ENCODE peak calls at places on chromosomes 1 and 21, in nine cellular contexts. Z, N, X, O, J, P, R, C and U are unnamed samples.

GRCh38 chr1:42334240-42335049 is 590 bp downstream of the FOXJ3 start:
- DNase-seq in Z (peak), N (no peak), X (peak), O (peak), J (peak), P (peak), R (peak), C (peak), U (peak)

GRCh38 chr1:113654883-113655282 is 104.4 kb downstream of the PHTF1 start:
- DNase-seq in Z (no peak), N (no peak), X (no peak), O (no peak), J (no peak), P (no peak), R (no peak), C (no peak), U (no peak)

GRCh38 chr1:185281245-185281644 is 35.8 kb downstream of the IVNS1ABP start:
- DNase-seq in Z (no peak), N (no peak), X (no peak), O (peak), J (no peak), P (no peak), R (no peak), C (no peak), U (no peak)

GRCh38 chr1:223846668-223847007 is 891 bp upstream of the TP53BP2 start:
- DNase-seq in Z (peak), N (no peak), X (no peak), O (no peak), J (no peak), P (peak), R (no peak), C (no peak), U (no peak)

GRCh38 chr1:51423098-51423821 is 92.9 kb upstream of the TTC39A start:
- DNase-seq in Z (no peak), N (no peak), X (no peak), O (peak), J (no peak), P (no peak), R (no peak), C (no peak), U (no peak)

GRCh38 chr1:203103201-203103600 is 17.4 kb upstream of the MYOG start:
- DNase-seq in Z (no peak), N (no peak), X (no peak), O (no peak), J (no peak), P (no peak), R (no peak), C (peak), U (no peak)

GRCh38 chr21:32413697-32414578 is 1.4 kb downstream of the EVA1C start:
- DNase-seq in Z (peak), N (no peak), X (no peak), O (no peak), J (no peak), P (no peak), R (no peak), C (no peak), U (no peak)

GRCh38 chr1:13725714-13726175 is 25.8 kb downstream of the PRDM2 start:
- DNase-seq in Z (peak), N (no peak), X (no peak), O (peak), J (no peak), P (peak), R (peak), C (peak), U (no peak)

GRCh38 chr1:94090761-94091160 is 30.2 kb downstream of the ABCA4 start:
- DNase-seq in Z (no peak), N (no peak), X (no peak), O (no peak), J (no peak), P (no peak), R (no peak), C (no peak), U (no peak)

GRCh38 chr1:37629008-37629407 is 5.7 kb downstream of the RSPO1 start:
- DNase-seq in Z (no peak), N (no peak), X (no peak), O (no peak), J (no peak), P (no peak), R (no peak), C (no peak), U (no peak)

GRCh38 chr1:149849246-149849946 is 50.0 kb upstream of the BOLA1 start:
- DNase-seq in Z (peak), N (no peak), X (no peak), O (no peak), J (no peak), P (no peak), R (no peak), C (no peak), U (no peak)

GRCh38 chr1:10687782-10688408 is 108.6 kb downstream of the CASZ1 start:
- DNase-seq in Z (no peak), N (no peak), X (no peak), O (no peak), J (no peak), P (no peak), R (no peak), C (peak), U (no peak)

GRCh38 chr1:6359568-6360496 is 33.7 kb downstream of the ACOT7 start:
- DNase-seq in Z (peak), N (no peak), X (peak), O (peak), J (no peak), P (peak), R (no peak), C (peak), U (peak)

GRCh38 chr1:10368194-10368593 is 30.7 kb upstream of the PGD start:
- DNase-seq in Z (no peak), N (no peak), X (no peak), O (no peak), J (no peak), P (no peak), R (no peak), C (no peak), U (no peak)

GRCh38 chr1:150548632-150549495 is at the start of gene ADAMTSL4:
- DNase-seq in Z (no peak), N (peak), X (peak), O (peak), J (peak), P (peak), R (no peak), C (peak), U (peak)

GRCh38 chr1:243323481-243323880 is 67.6 kb downstream of the SDCCAG8 start:
- DNase-seq in Z (no peak), N (no peak), X (no peak), O (peak), J (no peak), P (no peak), R (no peak), C (no peak), U (no peak)

GRCh38 chr1:11541236-11541635 is 62.3 kb downstream of the DISP3 start:
- DNase-seq in Z (no peak), N (no peak), X (no peak), O (no peak), J (no peak), P (no peak), R (no peak), C (no peak), U (no peak)

GRCh38 chr1:163082971-163083370 is 13.8 kb downstream of the RGS4 start:
- DNase-seq in Z (no peak), N (no peak), X (no peak), O (no peak), J (no peak), P (no peak), R (no peak), C (no peak), U (no peak)

GRCh38 chr1:87362834-87363426 is 34.2 kb downstream of the LMO4 start:
- DNase-seq in Z (no peak), N (no peak), X (no peak), O (peak), J (no peak), P (no peak), R (no peak), C (no peak), U (no peak)

GRCh38 chr1:67522001-67522441 is 91.8 kb upstream of the SERBP1 start:
- DNase-seq in Z (no peak), N (no peak), X (no peak), O (no peak), J (no peak), P (no peak), R (no peak), C (no peak), U (no peak)

GRCh38 chr1:244778356-244778755 is 57.1 kb upstream of the COX20 start:
- DNase-seq in Z (no peak), N (no peak), X (no peak), O (peak), J (peak), P (no peak), R (peak), C (no peak), U (no peak)

GRCh38 chr1:109882288-109883245 is 28.1 kb upstream of the CSF1 start:
- DNase-seq in Z (no peak), N (peak), X (no peak), O (no peak), J (no peak), P (no peak), R (no peak), C (no peak), U (no peak)

GRCh38 chr1:233081686-233082085 is 131.3 kb downstream of the NTPCR start:
- DNase-seq in Z (no peak), N (no peak), X (no peak), O (peak), J (no peak), P (no peak), R (no peak), C (no peak), U (no peak)

GRCh38 chr21:38263493-38263892 is 6.7 kb downstream of the KCNJ15 start:
- DNase-seq in Z (no peak), N (no peak), X (no peak), O (peak), J (no peak), P (no peak), R (no peak), C (no peak), U (no peak)

GRCh38 chr1:190179817-190180216 is 297.8 kb downstream of the BRINP3 start:
- DNase-seq in Z (no peak), N (no peak), X (no peak), O (peak), J (no peak), P (peak), R (no peak), C (no peak), U (no peak)

GRCh38 chr1:206803221-206803730 is 31.0 kb upstream of the IL10 start:
- DNase-seq in Z (no peak), N (no peak), X (no peak), O (no peak), J (no peak), P (no peak), R (no peak), C (peak), U (no peak)

GRCh38 chr1:1058921-1059493 is 15.1 kb downstream of the RNF223 start:
- DNase-seq in Z (no peak), N (no peak), X (no peak), O (no peak), J (peak), P (no peak), R (no peak), C (no peak), U (no peak)

GRCh38 chr1:239247299-239247698 is 139.1 kb upstream of the CHRM3 start:
- DNase-seq in Z (no peak), N (no peak), X (no peak), O (no peak), J (no peak), P (no peak), R (no peak), C (no peak), U (no peak)

GRCh38 chr1:64960731-64961130 is 5.6 kb downstream of the JAK1 start:
- DNase-seq in Z (no peak), N (no peak), X (no peak), O (no peak), J (no peak), P (no peak), R (no peak), C (no peak), U (no peak)

GRCh38 chr1:244052011-244052727 is 1.1 kb downstream of the ZBTB18 start:
- DNase-seq in Z (no peak), N (no peak), X (no peak), O (peak), J (no peak), P (no peak), R (no peak), C (no peak), U (no peak)

GRCh38 chr1:4960336-4960735 is 305.9 kb downstream of the AJAP1 start:
- DNase-seq in Z (no peak), N (no peak), X (no peak), O (no peak), J (no peak), P (no peak), R (no peak), C (no peak), U (no peak)

GRCh38 chr1:4961935-4962645 is 307.7 kb downstream of the AJAP1 start:
- DNase-seq in Z (no peak), N (no peak), X (no peak), O (no peak), J (no peak), P (no peak), R (no peak), C (no peak), U (no peak)

GRCh38 chr1:4960782-4961475 is 306.5 kb downstream of the AJAP1 start:
- DNase-seq in Z (no peak), N (no peak), X (no peak), O (no peak), J (no peak), P (no peak), R (no peak), C (no peak), U (no peak)

GRCh38 chr1:4957027-4957426 is 302.6 kb downstream of the AJAP1 start:
- DNase-seq in Z (no peak), N (no peak), X (no peak), O (no peak), J (no peak), P (no peak), R (no peak), C (no peak), U (no peak)

GRCh38 chr1:4959216-4959615 is 304.8 kb downstream of the AJAP1 start:
- DNase-seq in Z (no peak), N (no peak), X (no peak), O (no peak), J (no peak), P (no peak), R (no peak), C (no peak), U (no peak)
- TF ChIP-seq POLR2A in Z (no peak), N (no peak), X (no peak), O (no peak), J (no peak), P (no peak), R (no peak), C (no peak), U (no peak)

GRCh38 chr1:181089777-181090505 is 1.4 kb downstream of the IER5 start:
- DNase-seq in Z (peak), N (peak), X (peak), O (peak), J (no peak), P (no peak), R (no peak), C (peak), U (no peak)
- TF ChIP-seq POLR2A in Z (peak), N (peak), X (peak), O (peak), J (peak), P (no peak), R (no peak), C (no peak), U (peak)

GRCh38 chr1:77951328-77951727 is 27.5 kb downstream of the FUBP1 start:
- DNase-seq in Z (no peak), N (no peak), X (no peak), O (no peak), J (no peak), P (no peak), R (no peak), C (no peak), U (no peak)
- TF ChIP-seq POLR2A in Z (no peak), N (no peak), X (no peak), O (no peak), J (no peak), P (no peak), R (no peak), C (no peak), U (no peak)

GRCh38 chr1:247415423-247416361 is at the start of gene NLRP3:
- DNase-seq in Z (no peak), N (no peak), X (no peak), O (no peak), J (peak), P (no peak), R (no peak), C (peak), U (no peak)
- TF ChIP-seq POLR2A in Z (no peak), N (no peak), X (peak), O (no peak), J (peak), P (no peak), R (no peak), C (no peak), U (no peak)

DNA sequence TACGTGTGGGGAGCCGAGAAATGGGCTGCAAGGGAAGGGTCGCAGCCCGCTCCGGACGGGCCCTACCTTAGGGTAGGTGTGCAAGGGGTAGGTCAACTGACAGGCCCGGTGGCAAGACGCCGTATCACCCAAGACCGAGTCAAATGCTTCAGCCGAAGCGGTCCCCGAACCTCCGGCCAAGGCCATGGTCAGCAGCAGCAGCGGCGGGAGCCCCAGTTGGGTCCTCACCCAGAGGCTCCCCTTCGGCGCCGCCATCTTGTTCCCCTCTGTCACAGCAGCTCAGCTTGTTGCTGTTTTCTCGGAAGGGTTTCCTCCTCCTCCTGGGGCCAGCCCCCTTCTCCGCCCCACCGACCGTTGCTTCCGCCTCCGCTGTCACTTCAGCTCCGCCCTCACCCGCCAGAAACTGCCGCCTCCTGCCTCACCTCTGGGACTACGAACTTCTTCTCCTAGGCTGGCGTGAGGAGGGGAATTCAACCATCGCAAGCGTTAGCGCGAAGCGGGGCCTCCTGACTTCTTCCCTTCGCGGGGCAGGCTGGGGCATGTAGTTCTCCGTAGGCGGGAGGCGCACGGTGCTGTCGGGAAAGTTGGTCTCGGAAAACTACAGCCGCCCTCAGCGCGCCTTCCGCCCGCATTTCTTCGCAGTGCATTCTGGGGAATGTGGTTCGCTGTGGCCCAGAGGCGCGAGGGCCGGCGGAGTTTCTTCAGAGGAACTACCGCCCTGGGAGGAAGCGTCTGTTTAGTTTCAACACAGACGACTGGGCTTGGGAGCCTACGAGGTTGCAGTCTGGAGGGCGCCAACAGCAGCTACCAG is at the start of the genes TCEANC2 and TMEM59:
- DNase-seq in Z (peak), N (peak), X (peak), O (peak), J (peak), P (peak), R (peak), C (peak), U (peak)
- TF ChIP-seq POLR2A in Z (peak), N (peak), X (peak), O (peak), J (peak), P (peak), R (no peak), C (no peak), U (peak)

GRCh38 chr1:214126697-214127146 is 138.9 kb downstream of the PROX1 start:
- DNase-seq in Z (no peak), N (no peak), X (peak), O (no peak), J (no peak), P (no peak), R (no peak), C (no peak), U (no peak)
- TF ChIP-seq POLR2A in Z (no peak), N (no peak), X (peak), O (no peak), J (no peak), P (no peak), R (no peak), C (no peak), U (no peak)

GRCh38 chr1:8424539-8425116 is 106.7 kb downstream of the SLC45A1 start:
- DNase-seq in Z (peak), N (no peak), X (no peak), O (no peak), J (no peak), P (peak), R (peak), C (peak), U (no peak)

GRCh38 chr1:8425150-8425780 is 107.4 kb downstream of the SLC45A1 start:
- DNase-seq in Z (no peak), N (no peak), X (no peak), O (no peak), J (no peak), P (no peak), R (no peak), C (no peak), U (no peak)

GRCh38 chr1:8422439-8423133 is 104.7 kb downstream of the SLC45A1 start:
- DNase-seq in Z (no peak), N (no peak), X (peak), O (peak), J (no peak), P (no peak), R (no peak), C (no peak), U (no peak)

GRCh38 chr1:8423134-8423701 is 105.3 kb downstream of the SLC45A1 start:
- DNase-seq in Z (no peak), N (no peak), X (peak), O (no peak), J (no peak), P (no peak), R (no peak), C (no peak), U (peak)

DNA sequence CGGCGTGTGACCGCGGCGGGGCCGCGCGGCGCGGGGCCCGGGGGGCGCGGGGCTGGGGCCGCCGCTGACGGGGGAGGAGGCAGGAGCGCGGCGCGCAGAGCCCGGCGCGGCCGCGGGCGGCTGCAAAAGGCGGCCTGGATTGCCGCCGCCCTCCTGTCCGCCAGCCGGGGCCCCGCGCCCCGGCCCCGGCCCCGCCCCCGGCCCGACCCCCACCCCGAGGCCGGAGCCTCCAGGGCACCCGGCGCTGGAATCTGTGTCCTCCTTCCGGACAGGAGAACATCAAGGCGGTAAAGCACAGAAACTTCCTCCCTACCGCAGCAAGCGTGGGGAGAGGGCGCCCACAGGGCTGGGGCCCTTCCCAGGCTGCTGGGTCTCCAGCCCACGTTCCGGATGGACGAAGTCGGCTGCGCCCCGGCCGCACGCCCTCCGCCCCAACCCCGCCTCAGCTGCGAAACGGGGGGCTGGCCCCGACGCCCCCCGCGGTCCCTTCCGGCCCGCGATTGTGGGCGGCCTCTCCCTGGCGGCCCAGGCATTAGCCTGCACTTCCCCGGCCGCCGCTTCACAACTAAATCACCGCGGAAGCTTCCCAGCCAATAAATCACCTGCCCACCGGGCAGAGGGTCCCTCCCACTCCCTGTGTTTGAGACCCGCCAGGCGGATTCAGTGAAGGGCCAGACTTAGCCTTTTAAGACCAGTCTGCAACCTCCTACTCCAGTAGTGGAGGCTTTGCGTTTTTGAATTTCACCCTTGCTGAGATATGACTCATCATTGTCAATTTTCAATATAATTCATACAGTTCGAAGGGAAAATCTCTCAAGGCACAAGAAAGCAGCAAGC is 106.0 kb downstream of the SLC45A1 start:
- DNase-seq in Z (no peak), N (peak), X (peak), O (peak), J (peak), P (peak), R (peak), C (peak), U (peak)
- TF ChIP-seq POLR2A in Z (peak), N (peak), X (peak), O (peak), J (peak), P (no peak), R (peak), C (no peak), U (no peak)